ENCODE peak calls at places on chromosomes 5 and 9, in six cellular contexts. P is HCT116, O is NT2/D1, I is HepG2, M is GM12878, S is H1. Q is an unnamed sample.

GRCh38 chr9:127877566-127877998 is at the start of gene AK1:
- DNase-seq in P (no peak), O (no peak), I (no peak), M (no peak), S (peak; percentile 84), Q (peak; percentile 80)

GRCh38 chr9:84331119-84331791 is 9.3 kb downstream of the SLC28A3 start:
- DNase-seq in P (no peak), O (no peak), I (no peak), M (no peak), S (no peak), Q (no peak)

GRCh38 chr9:36861528-36862205 is 172.4 kb downstream of the PAX5 start:
- DNase-seq in P (no peak), O (no peak), I (no peak), M (no peak), S (no peak), Q (no peak)

GRCh38 chr5:20678814-20679298 is 690.9 kb upstream of the CDH18 start:
- DNase-seq in P (no peak), O (no peak), I (no peak), M (no peak), S (no peak), Q (no peak)

GRCh38 chr5:37839441-37840035 is 303 bp downstream of the GDNF start:
- DNase-seq in P (no peak), O (no peak), I (peak; percentile 35), M (no peak), S (peak; percentile 76), Q (no peak)

GRCh38 chr9:87011551-87011950 is 64.2 kb upstream of the GAS1 start:
- DNase-seq in P (no peak), O (no peak), I (no peak), M (no peak), S (no peak), Q (no peak)

GRCh38 chr9:132125361-132125760 is 36.5 kb upstream of the NTNG2 start:
- DNase-seq in P (no peak), O (peak; percentile 35), I (no peak), M (no peak), S (peak; percentile 60), Q (no peak)

GRCh38 chr5:98927242-98927987 is 1.4 kb downstream of the CHD1 start:
- DNase-seq in P (no peak), O (no peak), I (no peak), M (no peak), S (no peak), Q (peak; percentile 16)

GRCh38 chr5:154316223-154316967 is 125.9 kb downstream of the GALNT10 start:
- DNase-seq in P (no peak), O (no peak), I (no peak), M (no peak), S (peak; percentile 11), Q (no peak)

GRCh38 chr9:28166179-28166578 is 592.9 kb upstream of the C9orf72 start:
- DNase-seq in P (no peak), O (no peak), I (no peak), M (no peak), S (no peak), Q (no peak)

GRCh38 chr5:14444161-14444560 is 137.4 kb upstream of the OTULINL start:
- DNase-seq in P (no peak), O (no peak), I (no peak), M (no peak), S (no peak), Q (no peak)

GRCh38 chr9:98010450-98010849 is 27.3 kb downstream of the ANP32B start:
- DNase-seq in P (no peak), O (no peak), I (no peak), M (no peak), S (no peak), Q (peak; percentile 26)

GRCh38 chr5:115098041-115098702 is 71.5 kb downstream of the TRIM36 start:
- DNase-seq in P (peak; percentile 42), O (no peak), I (peak; percentile 32), M (peak; percentile 7), S (no peak), Q (peak; percentile 30)

GRCh38 chr5:132009706-132010405 is 1.6 kb downstream of the ACSL6 start:
- DNase-seq in P (no peak), O (no peak), I (no peak), M (no peak), S (no peak), Q (no peak)

GRCh38 chr5:57207681-57208080 is 33.8 kb downstream of the GPBP1 start:
- DNase-seq in P (no peak), O (no peak), I (no peak), M (no peak), S (peak; percentile 45), Q (no peak)

GRCh38 chr5:151159649-151160373 is 2.2 kb upstream of the ANXA6 start:
- DNase-seq in P (no peak), O (no peak), I (peak; percentile 39), M (no peak), S (no peak), Q (no peak)

GRCh38 chr9:133485531-133486260 is 6.8 kb upstream of the SLC2A6 start:
- DNase-seq in P (no peak), O (no peak), I (no peak), M (no peak), S (no peak), Q (peak; percentile 29)

GRCh38 chr5:73967347-73967746 is 341.4 kb downstream of the ARHGEF28 start:
- DNase-seq in P (no peak), O (no peak), I (no peak), M (no peak), S (no peak), Q (no peak)

GRCh38 chr5:57675236-57675635 is 192.6 kb upstream of the ACTBL2 start:
- DNase-seq in P (no peak), O (no peak), I (no peak), M (no peak), S (no peak), Q (no peak)

GRCh38 chr5:179296150-179296821 is 49.0 kb downstream of the ADAMTS2 start:
- DNase-seq in P (no peak), O (no peak), I (no peak), M (no peak), S (no peak), Q (no peak)

GRCh38 chr9:14180077-14180941 is 133.6 kb downstream of the NFIB start:
- DNase-seq in P (no peak), O (no peak), I (no peak), M (no peak), S (no peak), Q (no peak)

GRCh38 chr5:16156152-16156551 is 23.4 kb downstream of the MARCHF11 start:
- DNase-seq in P (no peak), O (no peak), I (no peak), M (no peak), S (no peak), Q (no peak)

GRCh38 chr5:174837919-174838902 is 113.8 kb downstream of the MSX2 start:
- DNase-seq in P (peak; percentile 16), O (peak; percentile 33), I (no peak), M (no peak), S (peak; percentile 53), Q (peak; percentile 9)

GRCh38 chr5:72841756-72842535 is 25.5 kb downstream of the TNPO1 start:
- DNase-seq in P (no peak), O (no peak), I (no peak), M (no peak), S (no peak), Q (no peak)

DNA sequence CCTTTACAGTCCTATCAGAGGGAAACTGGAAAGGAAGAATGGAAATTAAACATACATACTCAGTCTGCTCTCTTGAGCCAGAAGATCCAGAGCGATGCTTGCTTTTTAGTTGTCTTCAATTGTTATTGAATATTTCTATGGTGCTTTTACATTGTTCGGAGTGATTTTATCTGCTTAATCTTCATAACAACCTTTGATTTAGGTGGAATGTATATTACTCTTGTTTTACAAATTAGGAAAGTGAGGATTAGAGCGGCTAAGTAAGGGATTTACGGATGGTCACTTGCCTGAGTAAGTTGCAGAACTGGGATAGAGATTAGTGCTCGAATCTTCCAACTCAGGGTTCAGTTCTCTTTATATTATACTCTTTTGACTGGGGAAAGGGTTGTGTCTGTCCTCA is 69.1 kb downstream of the PBX3 start:
- DNase-seq in P (no peak), O (no peak), I (no peak), M (no peak), S (no peak), Q (no peak)
- TF ChIP-seq ZNF274 in P (no peak), O (no peak), I (no peak), M (no peak), S (no peak), Q (no peak)

DNA sequence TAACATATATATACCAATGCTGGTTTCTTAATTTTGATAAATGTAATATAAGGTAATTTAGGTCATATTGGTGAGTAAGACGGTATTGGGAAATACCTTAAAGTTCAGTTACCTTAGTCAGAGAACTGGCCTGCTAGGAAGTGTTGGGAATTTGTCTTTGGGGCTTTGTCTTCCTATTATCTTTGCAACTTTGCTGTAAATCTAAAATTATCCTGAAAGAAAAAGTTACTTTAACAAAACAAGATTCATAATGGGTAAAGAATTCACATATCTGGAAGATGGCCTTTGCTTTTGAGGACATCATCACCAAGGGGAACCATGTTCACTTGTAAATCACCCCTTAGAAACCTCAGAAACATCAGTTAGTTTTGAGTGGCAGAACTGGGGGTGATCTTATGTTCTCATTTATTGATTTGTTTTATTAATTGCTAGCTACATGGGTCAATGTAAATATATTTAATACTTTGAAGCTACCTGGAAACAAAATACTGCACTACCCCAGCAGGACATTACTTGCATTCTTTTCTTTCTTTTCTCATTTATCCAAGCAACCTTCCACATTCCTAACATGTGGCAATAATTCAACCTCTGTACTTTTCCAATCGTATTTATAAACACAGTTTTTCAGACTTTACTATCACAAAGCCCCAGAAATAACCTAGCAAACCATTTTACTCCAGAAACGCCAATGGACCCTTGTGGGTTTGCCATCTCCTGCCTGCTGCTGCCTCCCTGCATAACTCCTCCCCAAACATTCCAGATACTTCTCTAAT is 41.4 kb downstream of the GLIS3 start:
- DNase-seq in P (no peak), O (no peak), I (no peak), M (no peak), S (no peak), Q (no peak)
- TF ChIP-seq ZNF274 in P (no peak), O (no peak), I (no peak), M (no peak), S (no peak), Q (no peak)

GRCh38 chr9:129305246-129305645 is 127.2 kb upstream of the IER5L start:
- DNase-seq in P (no peak), O (no peak), I (no peak), M (no peak), S (no peak), Q (no peak)
- TF ChIP-seq ZNF274 in P (no peak), O (no peak), I (no peak), M (no peak), S (no peak), Q (no peak)

DNA sequence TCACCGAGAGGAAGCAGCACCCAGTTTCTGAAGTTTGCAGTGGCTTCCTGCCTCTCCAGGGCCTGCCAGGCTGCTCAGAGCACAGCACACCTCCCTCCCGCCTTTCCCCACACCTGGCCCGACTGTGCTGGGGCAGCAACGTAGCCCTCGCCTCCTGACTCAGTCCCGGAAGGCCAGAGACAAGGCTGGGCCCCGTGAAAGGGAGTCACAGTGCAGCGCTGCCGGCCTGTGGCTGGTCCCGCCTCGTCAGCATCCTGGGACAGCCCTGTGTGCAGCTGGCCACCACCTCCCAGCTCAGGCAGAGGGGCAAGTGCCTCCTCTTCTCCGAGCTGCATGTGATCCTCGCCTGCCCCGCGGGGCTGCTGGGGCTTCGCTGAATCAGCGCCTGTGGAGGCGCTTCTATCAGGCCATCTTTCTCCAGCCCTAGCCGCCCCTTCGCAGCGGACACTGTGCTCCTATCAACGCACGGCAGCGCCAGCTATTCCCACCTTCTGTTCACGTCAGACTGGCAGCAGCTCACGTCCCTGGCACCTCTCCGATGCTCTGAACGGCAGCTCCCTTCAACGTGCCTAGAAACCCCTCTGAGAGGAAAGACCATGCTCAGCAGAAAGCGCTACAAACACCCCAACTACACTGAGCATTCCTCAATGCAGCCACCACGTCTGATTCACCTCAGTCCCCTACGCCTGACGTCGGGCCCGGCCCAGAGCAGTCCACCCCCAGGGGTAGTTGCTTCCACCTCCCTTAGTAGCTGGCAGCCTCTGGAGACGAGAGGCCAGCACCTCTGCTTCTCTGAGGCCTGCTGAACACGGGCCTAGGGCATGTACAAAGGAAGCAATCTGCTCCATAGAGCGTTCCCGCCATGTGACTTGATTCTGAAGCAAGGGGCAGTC is 78.8 kb downstream of the GPR21 start:
- DNase-seq in P (no peak), O (no peak), I (no peak), M (no peak), S (no peak), Q (no peak)
- TF ChIP-seq ZNF274 in P (no peak), O (no peak), I (no peak), M (no peak), S (no peak), Q (no peak)